ENCODE peak calls at places on chromosomes 13 and 19, in seven cellular contexts. H is Peyer's patch, L is thyroid gland, F is A549, S is stomach, G is uterus, N is body of pancreas. B is an unnamed sample.

GRCh38 chr13:50732712-50733111 is 110.8 kb downstream of the DLEU7 start:
- DNase-seq in G (no peak), N (no peak), H (no peak), F (no peak), S (no peak), L (no peak), B (no peak)

GRCh38 chr13:51246411-51247298 is 24.5 kb downstream of the FAM124A start:
- DNase-seq in S (no peak), H (no peak), N (peak; percentile 23), L (peak; percentile 96), F (no peak), G (no peak), B (no peak)

GRCh38 chr19:3459322-3459881 is 20.9 kb downstream of the SMIM24 start:
- DNase-seq in N (peak; percentile 90), F (peak; percentile 93), H (peak; percentile 75), G (peak; percentile 95), S (peak; percentile 62), L (peak; percentile 80), B (peak; percentile 82)

GRCh38 chr19:10838377-10838776 is 2.4 kb upstream of the TMED1 start:
- DNase-seq in L (no peak), N (no peak), H (no peak), S (no peak), F (no peak), G (no peak), B (no peak)

GRCh38 chr13:79741006-79741405 is 260.1 kb downstream of the NDFIP2 start:
- DNase-seq in F (no peak), L (peak; percentile 38), S (no peak), N (peak; percentile 25), G (no peak), H (no peak), B (no peak)

GRCh38 chr19:1853295-1854031 is 5.2 kb upstream of the REXO1 start:
- DNase-seq in H (peak; percentile 94), G (no peak), F (peak; percentile 89), L (peak; percentile 65), S (peak; percentile 90), N (peak; percentile 85), B (peak; percentile 95)

GRCh38 chr19:38658462-38659306 is 11.2 kb downstream of the ACTN4 start:
- DNase-seq in S (peak; percentile 63), F (peak; percentile 99), N (peak; percentile 78), H (no peak), L (peak; percentile 77), G (no peak), B (peak; percentile 70)

GRCh38 chr19:19530889-19531288 is 2.2 kb downstream of the YJEFN3 start:
- DNase-seq in S (no peak), G (no peak), N (no peak), F (no peak), H (no peak), L (no peak), B (no peak)

GRCh38 chr19:47582320-47582909 is 9.5 kb upstream of the ZNF541 start:
- DNase-seq in N (no peak), H (no peak), G (no peak), F (no peak), L (no peak), S (no peak), B (no peak)

GRCh38 chr19:29528946-29529645 is 3.3 kb downstream of the VSTM2B start:
- DNase-seq in H (no peak), N (no peak), L (no peak), F (peak; percentile 28), G (no peak), S (no peak), B (no peak)

GRCh38 chr19:58511353-58512208 is at the start of gene SLC27A5:
- DNase-seq in N (no peak), L (no peak), G (no peak), S (no peak), F (no peak), H (peak; percentile 65), B (no peak)

GRCh38 chr19:46288896-46289588 is 7.8 kb upstream of the HIF3A start:
- DNase-seq in S (no peak), F (peak; percentile 73), H (peak; percentile 65), G (no peak), L (no peak), N (peak; percentile 33), B (no peak)

GRCh38 chr13:101190337-101190736 is 226.0 kb downstream of the NALCN start:
- DNase-seq in F (no peak), S (no peak), L (no peak), G (no peak), N (no peak), H (no peak), B (no peak)

GRCh38 chr19:57560049-57560491 is 407 bp upstream of the ZNF550 start:
- DNase-seq in H (no peak), N (peak; percentile 6), L (peak; percentile 13), S (no peak), F (no peak), G (no peak), B (no peak)

GRCh38 chr13:86856996-86857395 is 814.2 kb upstream of the SLITRK5 start:
- DNase-seq in H (no peak), F (no peak), S (no peak), N (no peak), G (no peak), L (no peak), B (no peak)

GRCh38 chr13:97875911-97876310 is 77.6 kb upstream of the IPO5 start:
- DNase-seq in L (no peak), H (no peak), S (no peak), F (no peak), G (no peak), N (peak; percentile 65), B (no peak)

GRCh38 chr19:10399878-10400277 is 3.5 kb downstream of the CDC37 start:
- DNase-seq in L (no peak), G (no peak), N (no peak), S (no peak), H (no peak), F (no peak), B (no peak)

GRCh38 chr13:50494110-50494509 is 349.4 kb downstream of the DLEU7 start:
- DNase-seq in S (no peak), G (no peak), N (no peak), H (no peak), L (no peak), F (no peak), B (no peak)

GRCh38 chr13:39394811-39395685 is 207.9 kb downstream of the LHFPL6 start:
- DNase-seq in F (no peak), H (no peak), G (no peak), S (no peak), L (no peak), N (no peak), B (no peak)

GRCh38 chr13:39397221-39397620 is 205.8 kb downstream of the LHFPL6 start:
- DNase-seq in N (no peak), G (no peak), L (no peak), S (no peak), H (no peak), F (no peak), B (no peak)

GRCh38 chr13:39401091-39401647 is 201.8 kb downstream of the LHFPL6 start:
- DNase-seq in S (no peak), H (no peak), N (no peak), G (no peak), L (no peak), F (no peak), B (no peak)

GRCh38 chr13:39401756-39402155 is 201.2 kb downstream of the LHFPL6 start:
- DNase-seq in G (no peak), H (no peak), S (no peak), N (no peak), L (no peak), F (no peak), B (no peak)

DNA sequence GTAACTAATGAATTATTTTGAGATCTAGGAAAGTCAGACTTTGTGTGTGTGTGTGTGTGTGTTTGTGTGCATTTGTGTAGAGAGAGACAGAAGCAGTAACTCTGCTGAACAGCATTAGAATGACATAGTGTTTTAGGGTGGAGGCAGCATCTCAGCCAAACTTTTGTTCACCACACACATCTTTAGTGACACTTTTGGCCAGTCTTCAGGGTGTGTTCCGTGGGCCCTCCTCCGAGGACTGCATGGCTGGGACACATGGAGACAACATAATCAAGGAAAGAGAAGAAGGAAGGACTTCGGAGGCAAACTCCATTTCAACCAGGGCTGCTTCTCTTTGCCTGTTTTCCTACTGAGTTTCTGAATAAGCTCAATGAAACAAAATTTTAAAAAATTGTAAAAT is 205.1 kb downstream of the LHFPL6 start:
- DNase-seq in N (no peak), L (no peak), H (no peak), F (no peak), S (no peak), G (peak; percentile 28), B (no peak)
- H3K4me3 ChIP-seq in N (no peak overlapping the region), L (no peak overlapping the region), H (no peak overlapping the region), F (no peak overlapping the region), S (no peak overlapping the region), G (no peak overlapping the region), B (no peak overlapping the region)

DNA sequence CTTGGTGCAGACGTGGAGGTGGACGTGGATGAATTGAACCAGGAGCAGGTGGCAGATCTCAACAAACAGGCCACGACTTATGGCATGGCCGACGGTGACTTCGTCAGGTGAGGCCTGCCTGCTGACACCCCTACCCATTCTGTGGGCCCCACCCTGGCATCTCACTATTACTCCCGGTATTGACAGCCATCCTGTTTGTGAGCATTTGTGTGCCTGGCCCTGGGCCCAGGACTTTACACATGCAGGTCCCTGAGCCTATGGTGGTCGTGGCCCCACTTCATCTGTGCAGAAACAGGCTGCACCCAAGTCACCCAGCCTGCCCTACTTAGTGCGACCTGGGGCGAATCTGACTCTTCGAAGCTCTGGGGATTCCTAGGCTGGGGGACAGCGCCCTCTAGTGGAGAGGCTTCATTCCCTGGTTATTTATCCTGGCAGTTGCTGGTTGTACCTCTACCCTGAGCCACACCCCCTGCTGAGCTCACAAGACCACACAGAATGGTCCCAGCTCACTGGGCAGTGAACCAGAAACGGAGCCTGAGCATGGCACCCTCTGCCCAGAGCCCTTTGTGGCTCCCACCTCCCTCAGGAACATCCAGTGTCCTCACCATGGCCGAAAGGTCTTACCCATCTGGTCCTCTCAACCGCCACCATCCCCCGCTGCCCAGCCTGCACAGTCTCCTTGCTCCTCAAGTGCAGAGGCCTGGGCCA is 16.9 kb downstream of the ZNF296 start:
- DNase-seq in S (peak; percentile 89), G (peak; percentile 35), N (peak; percentile 84), F (peak; percentile 88), L (peak; percentile 72), H (peak; percentile 93), B (peak; percentile 93)
- TF ChIP-seq POLR2A in S (no peak), G (no peak), N (no peak), F (no peak), L (no peak), H (no peak), B (no peak)

GRCh38 chr19:51637362-51637978 is 7.3 kb upstream of the SIGLEC5 start:
- DNase-seq in G (no peak), F (peak; percentile 31), L (no peak), N (no peak), H (no peak), S (no peak), B (no peak)
- TF ChIP-seq CTCF in G (no peak), F (peak; percentile 41), L (peak; percentile 33), N (no peak), H (peak; percentile 41), S (peak; percentile 28), B (no peak)

DNA sequence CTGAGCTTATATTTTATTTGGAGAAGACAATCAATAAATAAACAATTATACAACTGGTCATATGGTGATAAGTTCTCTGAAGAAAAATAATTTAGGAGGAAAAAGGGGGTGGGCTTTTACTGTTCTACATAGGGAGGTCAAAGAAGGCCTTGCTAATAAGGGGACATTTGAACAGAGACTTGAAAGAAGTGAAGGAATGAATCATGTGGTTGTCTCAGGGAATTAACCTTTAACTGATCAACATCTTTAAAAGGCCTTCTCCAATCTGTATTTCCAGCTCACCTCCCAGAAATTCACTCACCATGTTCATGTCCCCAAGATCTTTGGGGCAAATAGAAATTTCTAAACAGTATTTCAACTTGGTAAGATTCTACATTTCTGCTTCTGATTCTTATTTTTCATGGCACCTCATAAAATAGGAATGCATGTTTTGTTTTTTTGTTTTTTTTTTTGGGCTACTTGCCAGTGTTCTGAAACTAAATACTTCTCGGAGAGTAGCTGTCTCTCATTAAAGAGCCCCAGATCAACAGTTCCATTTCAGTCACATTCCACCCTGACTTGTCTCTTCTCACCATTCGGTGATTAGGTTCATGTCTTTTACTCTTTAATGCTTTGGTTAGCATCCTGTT is 19.2 kb upstream of the LPAR6 start:
- DNase-seq in N (no peak), H (no peak), L (no peak), G (no peak), S (no peak), F (no peak), B (no peak)
- H3K4me3 ChIP-seq in N (no peak overlapping the region), H (no peak overlapping the region), L (no peak overlapping the region), G (no peak overlapping the region), S (no peak overlapping the region), F (no peak overlapping the region), B (no peak overlapping the region)

B was measured in lower leg skin.